ENCODE peak calls at places on chromosomes 4 and X, in six cellular contexts. Z, I, A, S, H and X are unnamed samples.

GRCh38 chr4:55866290-55866907 is 13.0 kb downstream of the EXOC1 start:
- DNase-seq in Z (no peak), I (peak), A (no peak), S (peak), H (no peak), X (peak)

GRCh38 chr4:1642196-1642951 is 41.7 kb downstream of the FAM53A start:
- DNase-seq in Z (no peak), I (no peak), A (no peak), S (no peak), H (no peak), X (no peak)

GRCh38 chrX:8728932-8729331 is 3.0 kb downstream of the ANOS1 start:
- DNase-seq in Z (no peak), I (no peak), A (no peak), S (no peak), H (no peak), X (no peak)

GRCh38 chr4:178881937-178882336 is 1439.7 kb upstream of the AGA start:
- DNase-seq in Z (no peak), I (no peak), A (no peak), S (no peak), H (no peak), X (no peak)

GRCh38 chr4:134560728-134561127 is 359.1 kb upstream of the PABPC4L start:
- DNase-seq in Z (no peak), I (no peak), A (no peak), S (no peak), H (no peak), X (no peak)

GRCh38 chr4:150268444-150268843 is 190.2 kb downstream of the DCLK2 start:
- DNase-seq in Z (no peak), I (no peak), A (no peak), S (no peak), H (no peak), X (no peak)

GRCh38 chr4:8457646-8458045 is 17.1 kb downstream of the TRMT44 start:
- DNase-seq in Z (no peak), I (no peak), A (no peak), S (no peak), H (no peak), X (no peak)

GRCh38 chrX:30689116-30689515 is 35.9 kb downstream of the GK start:
- DNase-seq in Z (no peak), I (no peak), A (no peak), S (no peak), H (no peak), X (no peak)

GRCh38 chr4:2266181-2266580 is 4.3 kb upstream of the MXD4 start:
- DNase-seq in Z (no peak), I (no peak), A (no peak), S (no peak), H (no peak), X (no peak)

GRCh38 chr4:129327637-129328036 is 231.7 kb downstream of the C4orf33 start:
- DNase-seq in Z (no peak), I (no peak), A (no peak), S (no peak), H (no peak), X (no peak)

GRCh38 chrX:69142688-69143239 is 22.5 kb downstream of the PJA1 start:
- DNase-seq in Z (no peak), I (no peak), A (no peak), S (no peak), H (no peak), X (no peak)

GRCh38 chrX:48508400-48509244 is at the start of gene PORCN:
- DNase-seq in Z (peak), I (peak), A (peak), S (no peak), H (peak), X (peak)

GRCh38 chrX:112636951-112637541 is 42.7 kb downstream of the LHFPL1 start:
- DNase-seq in Z (no peak), I (no peak), A (no peak), S (no peak), H (no peak), X (no peak)

GRCh38 chr4:23945521-23946017 is 55.7 kb upstream of the PPARGC1A start:
- DNase-seq in Z (no peak), I (no peak), A (peak), S (no peak), H (no peak), X (no peak)

GRCh38 chr4:120830204-120830603 is 92.3 kb downstream of the PRDM5 start:
- DNase-seq in Z (no peak), I (no peak), A (no peak), S (no peak), H (no peak), X (no peak)

GRCh38 chr4:24321151-24321550 is 263.2 kb downstream of the DHX15 start:
- DNase-seq in Z (no peak), I (no peak), A (no peak), S (no peak), H (no peak), X (no peak)

DNA sequence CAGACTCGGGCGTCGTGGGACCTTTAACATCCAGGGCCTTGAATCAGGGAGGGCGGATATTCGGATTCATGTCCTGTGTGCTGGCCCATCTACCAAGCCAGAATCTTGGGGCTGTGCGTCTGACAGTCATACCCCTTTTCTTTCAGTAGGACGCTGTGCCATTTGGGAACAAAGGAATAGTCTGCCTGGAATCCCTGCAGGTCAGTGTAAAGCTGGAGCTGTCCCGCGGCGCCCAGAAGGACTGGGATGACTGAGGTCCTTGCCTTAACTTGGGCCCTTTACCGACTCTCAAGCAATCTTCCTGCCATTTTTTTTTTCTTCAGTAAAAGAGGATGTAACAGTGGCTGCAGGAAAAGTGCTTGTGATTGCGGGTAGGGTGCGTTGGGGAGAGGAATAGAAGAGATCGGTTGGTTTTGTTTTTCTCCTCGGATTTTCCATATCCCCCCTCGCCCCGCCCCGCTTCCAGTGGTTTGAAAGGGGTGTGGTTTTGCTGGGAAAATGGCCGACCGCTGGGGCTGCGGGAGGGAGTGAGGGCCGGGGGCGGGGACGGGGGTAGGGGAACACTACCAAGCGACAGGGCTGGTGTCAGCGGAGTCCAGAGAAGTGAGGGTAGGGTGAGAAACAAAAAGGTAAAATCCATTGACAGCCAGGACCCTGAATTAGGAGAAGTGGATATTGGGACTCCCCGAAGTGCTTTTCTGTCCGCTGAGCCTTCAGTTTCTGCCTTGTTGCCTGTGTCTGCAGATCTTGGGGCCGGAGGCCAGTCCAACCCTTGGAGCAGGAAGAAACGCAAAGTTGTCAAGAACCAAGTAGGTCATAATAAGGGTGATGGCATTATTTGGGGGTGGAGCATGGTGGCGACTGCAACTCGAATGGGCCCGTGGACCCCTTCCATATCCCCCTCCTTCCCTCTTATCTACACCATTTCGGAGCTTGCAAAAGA is 749 bp downstream of the ARMCX1 start:
- DNase-seq in Z (peak), I (no peak), A (no peak), S (no peak), H (peak), X (no peak)
- TF ChIP-seq ATF3 in Z (no peak), I (no peak), A (no peak), S (no peak), H (no peak), X (no peak)

DNA sequence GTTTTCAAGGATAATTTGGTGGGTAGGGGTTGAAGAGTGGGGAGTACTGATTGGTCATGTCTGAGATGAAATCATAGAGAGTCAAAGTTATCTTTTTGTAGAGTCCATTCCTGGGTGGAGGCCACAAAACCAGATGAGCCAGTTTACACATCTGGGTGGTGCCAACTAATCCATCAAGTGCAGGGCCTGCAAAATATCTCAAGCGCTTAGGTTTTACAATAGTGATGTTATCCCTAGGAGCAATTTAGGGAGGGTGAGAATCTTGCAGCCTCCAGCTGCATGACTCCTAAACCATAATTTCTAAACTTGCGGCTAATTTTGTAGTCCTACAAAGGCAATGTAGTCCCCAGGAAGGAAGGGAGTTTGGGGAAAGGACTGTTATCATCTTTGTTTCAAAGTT is 988.3 kb upstream of the LCORL start:
- DNase-seq in Z (no peak), I (no peak), A (no peak), S (no peak), H (no peak), X (no peak)
- TF ChIP-seq ATF3 in Z (no peak), I (no peak), A (no peak), S (no peak), H (no peak), X (no peak)

GRCh38 chrX:109854096-109854495 is 121.0 kb upstream of the ACSL4 start:
- DNase-seq in Z (no peak), I (no peak), A (no peak), S (no peak), H (no peak), X (no peak)

GRCh38 chrX:109858602-109859341 is 125.7 kb upstream of the ACSL4 start:
- DNase-seq in Z (no peak), I (no peak), A (peak), S (no peak), H (no peak), X (no peak)

GRCh38 chrX:109857898-109858297 is 124.8 kb upstream of the ACSL4 start:
- DNase-seq in Z (no peak), I (no peak), A (no peak), S (no peak), H (no peak), X (no peak)

GRCh38 chrX:109856974-109857373 is 123.9 kb upstream of the ACSL4 start:
- DNase-seq in Z (no peak), I (peak), A (peak), S (no peak), H (no peak), X (no peak)

GRCh38 chrX:109855501-109855900 is 122.4 kb upstream of the ACSL4 start:
- DNase-seq in Z (no peak), I (no peak), A (peak), S (no peak), H (no peak), X (no peak)
- TF ChIP-seq ATF3 in Z (no peak), I (no peak), A (no peak), S (no peak), H (no peak), X (no peak)

GRCh38 chrX:46447384-46447783 is 97.8 kb downstream of the ZNF674 start:
- DNase-seq in Z (no peak), I (no peak), A (peak), S (no peak), H (no peak), X (no peak)

GRCh38 chrX:46446727-46447378 is 98.4 kb downstream of the ZNF674 start:
- DNase-seq in Z (peak), I (peak), A (peak), S (peak), H (peak), X (peak)

DNA sequence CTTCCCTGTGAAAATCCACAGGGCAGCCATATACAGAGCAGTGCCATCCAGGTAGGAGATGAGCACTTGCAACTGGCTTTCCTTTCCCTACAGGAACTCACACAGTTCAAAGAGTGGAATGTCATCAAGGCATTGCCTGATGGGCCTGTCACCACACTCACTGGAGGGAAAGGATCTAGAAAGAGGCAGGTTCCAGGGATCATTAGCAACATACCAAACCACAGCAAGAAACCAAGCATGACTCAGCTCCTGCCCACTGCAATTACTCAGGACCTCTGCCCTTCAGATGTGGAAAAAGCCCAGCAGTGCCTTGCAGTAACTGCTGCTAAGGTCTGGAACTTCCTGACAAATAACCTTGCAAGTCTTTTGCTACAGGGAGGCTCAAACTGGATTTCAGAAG is 101.2 kb downstream of the ZNF674 start:
- DNase-seq in Z (no peak), I (no peak), A (peak), S (peak), H (no peak), X (no peak)
- TF ChIP-seq ATF3 in Z (no peak), I (no peak), A (no peak), S (no peak), H (no peak), X (no peak)

GRCh38 chr4:111855308-111855707 is 289.9 kb upstream of the FAM241A start:
- DNase-seq in Z (no peak), I (no peak), A (no peak), S (no peak), H (no peak), X (no peak)

GRCh38 chr4:111849726-111850284 is 295.4 kb upstream of the FAM241A start:
- DNase-seq in Z (no peak), I (no peak), A (no peak), S (no peak), H (no peak), X (no peak)

DNA sequence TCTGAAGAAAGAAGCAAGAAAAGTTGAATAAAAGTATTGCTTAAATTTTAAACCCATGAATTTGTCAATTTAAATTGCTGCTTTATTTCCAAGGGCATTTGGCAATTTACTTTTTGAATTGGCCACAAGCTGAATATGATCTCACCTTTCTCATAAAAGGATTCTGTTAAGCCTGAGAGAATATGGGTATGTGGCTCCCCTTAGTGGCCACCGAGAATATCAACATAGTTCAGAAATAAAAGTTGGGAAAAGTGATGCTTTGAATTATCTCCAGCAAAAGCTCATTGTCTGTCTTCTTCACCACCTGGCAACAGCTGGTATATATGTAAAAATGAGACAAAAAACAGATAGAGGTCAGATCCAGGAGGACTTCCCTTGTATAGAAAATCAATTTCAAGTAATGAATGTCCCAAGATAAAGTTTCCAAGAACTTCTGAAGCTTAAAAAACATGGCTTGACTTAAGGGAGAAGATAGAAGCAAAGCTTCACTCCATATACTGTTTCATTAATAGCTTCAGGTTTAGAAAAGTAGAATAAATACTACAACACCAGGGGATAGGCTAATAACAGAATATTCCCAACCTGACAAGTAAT is 290.7 kb upstream of the FAM241A start:
- DNase-seq in Z (no peak), I (peak), A (peak), S (peak), H (no peak), X (no peak)
- TF ChIP-seq ATF3 in Z (no peak), I (no peak), A (no peak), S (no peak), H (no peak), X (no peak)

GRCh38 chrX:151596282-151596681 is 32.8 kb downstream of the PASD1 start:
- DNase-seq in Z (no peak), I (no peak), A (no peak), S (no peak), H (no peak), X (no peak)
- TF ChIP-seq ATF3 in Z (no peak), I (no peak), A (no peak), S (no peak), H (no peak), X (no peak)